ENCODE peak calls at places on chromosome 1, in four cellular contexts. O, L, B and Z are unnamed samples.

GRCh38 chr1:64505232-64505943 is 35.5 kb downstream of the CACHD1 start:
- DNase-seq in O (peak), L (peak), B (no peak), Z (no peak)

GRCh38 chr1:189693140-189693539 is 784.5 kb downstream of the BRINP3 start:
- DNase-seq in O (no peak), L (no peak), B (no peak), Z (no peak)

GRCh38 chr1:217889401-217889800 is 258.3 kb downstream of the SPATA17 start:
- DNase-seq in O (peak), L (no peak), B (no peak), Z (no peak)

GRCh38 chr1:31483012-31483946 is 70.3 kb downstream of the SERINC2 start:
- DNase-seq in O (no peak), L (no peak), B (no peak), Z (peak)

GRCh38 chr1:38221006-38221649 is 174.5 kb upstream of the POU3F1 start:
- DNase-seq in O (no peak), L (no peak), B (no peak), Z (no peak)

GRCh38 chr1:156337052-156337887 is 822 bp downstream of the CCT3 start:
- DNase-seq in O (no peak), L (no peak), B (no peak), Z (no peak)

GRCh38 chr1:178947688-178948003 is 76.8 kb upstream of the ANGPTL1 start:
- DNase-seq in O (no peak), L (no peak), B (no peak), Z (no peak)

GRCh38 chr1:30449428-30450147 is 273.8 kb downstream of the MATN1 start:
- DNase-seq in O (no peak), L (no peak), B (no peak), Z (no peak)

GRCh38 chr1:216670118-216670870 is 52.9 kb downstream of the ESRRG start:
- DNase-seq in O (no peak), L (no peak), B (peak), Z (no peak)

GRCh38 chr1:17020502-17020901 is 8.8 kb upstream of the ATP13A2 start:
- DNase-seq in O (no peak), L (no peak), B (no peak), Z (no peak)

GRCh38 chr1:46197551-46198025 is 646 bp downstream of the POMGNT1 start:
- DNase-seq in O (no peak), L (peak), B (no peak), Z (no peak)

GRCh38 chr1:68107771-68108170 is 57.3 kb upstream of the DIRAS3 start:
- DNase-seq in O (no peak), L (no peak), B (no peak), Z (no peak)
- TF ChIP-seq ETV6 in O (no peak), L (no peak), B (no peak), Z (no peak)

GRCh38 chr1:6424000-6424565 is 493 bp upstream of the ESPN start:
- DNase-seq in O (peak), L (peak), B (no peak), Z (no peak)

GRCh38 chr1:6424619-6425593 is at the start of gene ESPN:
- DNase-seq in O (no peak), L (peak), B (no peak), Z (no peak)

GRCh38 chr1:6421266-6421665 is 1.5 kb upstream of the HES2 start:
- DNase-seq in O (no peak), L (no peak), B (no peak), Z (no peak)

GRCh38 chr1:6425671-6426070 is 1.1 kb downstream of the ESPN start:
- DNase-seq in O (no peak), L (no peak), B (no peak), Z (no peak)

DNA sequence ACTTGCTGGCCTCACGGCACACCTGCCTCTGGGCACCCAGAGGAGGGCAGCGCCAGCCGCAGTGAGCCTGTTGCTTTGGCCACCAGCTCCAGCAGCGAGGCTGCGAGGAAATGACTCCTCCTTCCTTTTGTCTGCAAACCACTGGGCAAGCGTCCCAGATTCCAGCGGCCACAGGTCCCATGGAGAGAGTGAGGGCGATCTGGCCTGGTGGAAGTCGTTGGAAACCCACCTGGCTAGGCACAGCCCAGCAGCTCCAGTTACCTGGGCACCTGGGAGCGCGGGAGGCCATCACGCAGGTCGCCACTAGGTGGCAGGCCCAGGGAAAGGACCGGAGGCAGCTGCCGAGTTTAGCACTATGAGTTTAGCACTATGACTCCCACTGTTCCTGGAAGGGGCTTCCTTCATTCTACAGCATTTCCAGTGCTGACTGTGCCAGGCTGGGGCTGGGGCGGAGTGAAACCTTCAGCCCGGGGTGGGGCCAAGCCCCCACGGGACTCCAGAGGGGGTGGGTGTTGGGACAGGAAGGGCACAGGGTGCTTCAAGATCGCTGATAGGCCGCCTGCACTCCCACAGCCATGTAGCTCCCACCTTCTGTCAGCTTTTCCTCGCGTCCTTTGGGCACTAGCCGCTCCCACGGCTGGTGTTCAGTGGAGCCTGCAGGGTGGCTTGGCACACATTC is 1.1 kb upstream of the ESPN start:
- DNase-seq in O (peak), L (peak), B (no peak), Z (no peak)
- TF ChIP-seq CBFB in O (no peak), L (no peak), B (no peak), Z (no peak)

GRCh38 chr1:83999316-83999819 is 436 bp upstream of the TTLL7 start:
- DNase-seq in O (no peak), L (peak), B (peak), Z (no peak)
- TF ChIP-seq ETV6 in O (no peak), L (no peak), B (no peak), Z (no peak)

DNA sequence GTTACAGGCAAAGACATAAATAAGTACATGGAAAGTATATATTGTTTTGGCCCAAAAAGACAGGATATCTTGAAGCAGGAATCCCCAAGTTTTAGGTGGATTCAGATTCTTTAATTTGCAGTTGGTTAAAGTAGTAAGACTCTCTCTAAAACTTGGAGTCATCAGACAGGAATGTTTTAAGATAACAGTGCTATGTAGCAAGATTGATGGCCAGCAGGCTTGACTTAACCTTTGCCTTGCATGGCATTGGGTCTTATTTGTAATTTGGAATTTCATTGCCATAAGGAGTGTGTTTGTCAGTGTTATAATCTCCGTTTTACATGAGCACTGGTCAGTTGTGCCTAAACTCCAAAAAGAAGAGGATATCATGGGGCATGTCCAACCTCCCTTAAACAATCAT is 727.6 kb upstream of the CHRM3 start:
- DNase-seq in O (no peak), L (no peak), B (no peak), Z (no peak)
- TF ChIP-seq CBFB in O (no peak), L (no peak), B (no peak), Z (no peak)

DNA sequence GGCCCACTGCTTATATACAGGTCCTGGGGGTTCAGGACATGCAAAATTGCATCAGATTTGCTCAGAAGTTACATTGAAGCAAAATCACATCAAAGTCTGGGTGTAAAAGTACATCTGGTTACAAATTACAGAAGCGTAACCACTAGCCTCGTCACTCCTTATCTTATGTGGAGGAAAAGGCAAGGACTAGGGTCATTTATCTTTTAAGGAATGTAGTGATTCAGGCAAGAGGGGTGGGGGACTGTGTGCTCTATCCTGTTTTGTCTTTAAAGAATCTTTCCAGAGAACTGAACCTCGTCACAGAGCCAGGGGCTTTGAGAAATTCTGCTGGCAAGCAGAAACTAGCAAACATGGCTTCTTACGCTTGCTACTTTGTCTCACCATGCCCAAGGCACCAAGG is 61.1 kb upstream of the RAB4A start:
- DNase-seq in O (no peak), L (no peak), B (no peak), Z (no peak)
- TF ChIP-seq ETV6 in O (no peak), L (no peak), B (no peak), Z (no peak)

DNA sequence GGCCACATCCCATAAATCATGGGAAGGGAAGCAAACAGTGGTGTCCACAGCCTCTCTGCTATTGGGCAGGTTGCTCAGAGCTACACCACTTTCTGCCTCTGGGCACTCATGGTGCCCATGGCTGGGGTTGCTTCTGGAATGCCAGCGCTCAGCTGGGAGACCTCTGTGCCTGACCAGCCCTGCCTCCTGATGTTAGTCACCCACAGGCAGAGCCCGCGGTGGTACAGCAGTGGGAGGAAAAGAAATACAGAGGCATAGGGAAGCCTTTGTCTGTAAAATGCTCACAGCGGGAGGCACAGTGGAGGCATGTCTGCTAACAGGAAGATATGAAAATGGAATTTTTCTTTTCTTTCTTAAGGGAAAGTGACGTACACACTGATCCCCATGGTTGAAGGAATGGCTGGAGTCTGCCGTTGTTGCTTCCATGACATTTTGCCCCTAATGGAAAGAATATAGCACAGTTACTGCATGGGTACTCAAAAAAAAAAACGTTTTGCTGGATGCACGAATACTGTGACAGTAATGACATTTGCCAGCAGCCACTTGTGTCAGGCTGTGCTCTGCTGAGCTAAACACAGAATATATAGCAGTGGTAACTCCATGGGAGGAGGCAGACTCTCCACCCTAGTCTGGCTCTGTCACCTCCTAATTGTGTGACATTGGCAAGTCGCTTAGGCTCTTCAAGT is 21.9 kb downstream of the MTARC1 start:
- DNase-seq in O (no peak), L (no peak), B (no peak), Z (no peak)
- TF ChIP-seq CBFB in O (no peak), L (no peak), B (no peak), Z (no peak)

GRCh38 chr1:53959664-53960250 is 13.6 kb downstream of the LRRC42 start:
- DNase-seq in O (no peak), L (no peak), B (peak), Z (no peak)

GRCh38 chr1:53962395-53962794 is 16.2 kb downstream of the LRRC42 start:
- DNase-seq in O (no peak), L (no peak), B (no peak), Z (no peak)

GRCh38 chr1:53956308-53957168 is 10.4 kb downstream of the LRRC42 start:
- DNase-seq in O (no peak), L (no peak), B (no peak), Z (no peak)

GRCh38 chr1:53954128-53954527 is 8.0 kb downstream of the LRRC42 start:
- DNase-seq in O (no peak), L (peak), B (no peak), Z (no peak)

DNA sequence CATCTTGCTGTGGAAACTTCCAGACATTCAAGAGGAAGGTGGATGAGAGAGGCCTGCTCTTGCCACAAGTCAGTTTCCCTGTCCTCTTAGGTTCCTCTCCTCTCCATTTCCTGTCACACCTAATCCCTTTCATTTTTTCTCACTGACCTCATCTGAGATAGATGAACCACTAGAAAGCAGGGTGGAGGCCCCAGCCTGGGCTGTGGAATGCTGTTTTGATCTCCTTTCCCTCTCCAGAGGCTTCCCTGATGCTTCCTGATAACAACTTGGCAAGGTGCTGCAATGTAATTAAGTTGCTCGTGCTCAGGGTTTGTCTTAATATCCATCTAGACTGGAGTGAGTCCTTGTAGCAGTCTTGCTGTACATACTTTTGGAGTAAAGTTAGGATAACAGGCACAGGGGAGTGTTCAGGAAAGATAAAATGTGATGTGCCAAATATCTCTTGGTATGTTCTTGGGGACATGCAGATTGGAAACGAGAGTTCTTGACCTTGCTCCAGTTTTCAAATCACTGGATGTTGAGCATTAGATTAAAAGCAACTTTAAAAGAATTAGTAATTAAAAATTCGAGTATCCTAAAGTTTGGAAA is 11.2 kb downstream of the LRRC42 start:
- DNase-seq in O (no peak), L (no peak), B (peak), Z (no peak)
- TF ChIP-seq ETV6 in O (no peak), L (no peak), B (no peak), Z (no peak)